ENCODE peak calls at places on chromosomes 2 and 18, in six cellular contexts. One of them, this sample, is unnamed.

GRCh38 chr2:95019572-95019971 is 5.9 kb upstream of the MAL start:
- DNase-seq in tibial nerve: no peak
- DNase-seq in adrenal gland: no peak
- DNase-seq in sigmoid colon: no peak
- DNase-seq in IMR-90: no peak
- DNase-seq in HCT116: no peak
- DNase-seq in this sample: no peak

GRCh38 chr2:174621323-174621722 is 23.7 kb upstream of the WIPF1 start:
- DNase-seq in tibial nerve: no peak
- DNase-seq in adrenal gland: no peak
- DNase-seq in sigmoid colon: no peak
- DNase-seq in IMR-90: no peak
- DNase-seq in HCT116: no peak
- DNase-seq in this sample: no peak

GRCh38 chr2:224927671-224928173 is 114.5 kb downstream of the DOCK10 start:
- DNase-seq in tibial nerve: no peak
- DNase-seq in adrenal gland: no peak
- DNase-seq in sigmoid colon: no peak
- DNase-seq in IMR-90: peak; percentile 89
- DNase-seq in HCT116: no peak
- DNase-seq in this sample: no peak

GRCh38 chr2:241018051-241018891 is 19.9 kb downstream of the SNED1 start:
- DNase-seq in tibial nerve: no peak
- DNase-seq in adrenal gland: peak; percentile 45
- DNase-seq in sigmoid colon: peak; percentile 56
- DNase-seq in IMR-90: peak; percentile 15
- DNase-seq in HCT116: no peak
- DNase-seq in this sample: peak; percentile 76

GRCh38 chr18:24627644-24628315 is 167.3 kb downstream of the HRH4 start:
- DNase-seq in tibial nerve: no peak
- DNase-seq in adrenal gland: no peak
- DNase-seq in sigmoid colon: no peak
- DNase-seq in IMR-90: peak; percentile 76
- DNase-seq in HCT116: no peak
- DNase-seq in this sample: no peak

GRCh38 chr18:8176554-8176953 is 432.7 kb upstream of the RAB12 start:
- DNase-seq in tibial nerve: no peak
- DNase-seq in adrenal gland: peak; percentile 63
- DNase-seq in sigmoid colon: no peak
- DNase-seq in IMR-90: no peak
- DNase-seq in HCT116: no peak
- DNase-seq in this sample: no peak

GRCh38 chr2:195382186-195382585 is 274.8 kb upstream of the SLC39A10 start:
- DNase-seq in tibial nerve: no peak
- DNase-seq in adrenal gland: no peak
- DNase-seq in sigmoid colon: no peak
- DNase-seq in IMR-90: no peak
- DNase-seq in HCT116: no peak
- DNase-seq in this sample: no peak

GRCh38 chr2:168686485-168687191 is 115.8 kb upstream of the NOSTRIN start:
- DNase-seq in tibial nerve: no peak
- DNase-seq in adrenal gland: no peak
- DNase-seq in sigmoid colon: no peak
- DNase-seq in IMR-90: peak; percentile 37
- DNase-seq in HCT116: no peak
- DNase-seq in this sample: no peak

GRCh38 chr2:145228506-145228905 is 708.6 kb upstream of the ZEB2 start:
- DNase-seq in tibial nerve: peak; percentile 30
- DNase-seq in adrenal gland: no peak
- DNase-seq in sigmoid colon: no peak
- DNase-seq in IMR-90: peak; percentile 41
- DNase-seq in HCT116: no peak
- DNase-seq in this sample: no peak

GRCh38 chr2:26580151-26580550 is 61.0 kb downstream of the CIB4 start:
- DNase-seq in tibial nerve: no peak
- DNase-seq in adrenal gland: no peak
- DNase-seq in sigmoid colon: peak; percentile 32
- DNase-seq in IMR-90: no peak
- DNase-seq in HCT116: no peak
- DNase-seq in this sample: peak; percentile 74

GRCh38 chr2:240502430-240503121 is 55.2 kb downstream of the ANKMY1 start:
- DNase-seq in tibial nerve: no peak
- DNase-seq in adrenal gland: no peak
- DNase-seq in sigmoid colon: no peak
- DNase-seq in IMR-90: no peak
- DNase-seq in HCT116: no peak
- DNase-seq in this sample: peak; percentile 10

GRCh38 chr2:219286436-219287115 is 7.4 kb downstream of the DNAJB2 start:
- DNase-seq in tibial nerve: no peak
- DNase-seq in adrenal gland: no peak
- DNase-seq in sigmoid colon: peak; percentile 61
- DNase-seq in IMR-90: no peak
- DNase-seq in HCT116: no peak
- DNase-seq in this sample: peak; percentile 87

GRCh38 chr2:8515390-8515761 is 166.5 kb upstream of the ID2 start:
- DNase-seq in tibial nerve: no peak
- DNase-seq in adrenal gland: peak; percentile 87
- DNase-seq in sigmoid colon: no peak
- DNase-seq in IMR-90: no peak
- DNase-seq in HCT116: no peak
- DNase-seq in this sample: no peak

GRCh38 chr2:100766806-100767205 is 53.1 kb upstream of the NPAS2 start:
- DNase-seq in tibial nerve: no peak
- DNase-seq in adrenal gland: no peak
- DNase-seq in sigmoid colon: no peak
- DNase-seq in IMR-90: no peak
- DNase-seq in HCT116: no peak
- DNase-seq in this sample: no peak

GRCh38 chr18:31429623-31430022 is 17.9 kb upstream of the DSG3 start:
- DNase-seq in tibial nerve: no peak
- DNase-seq in adrenal gland: no peak
- DNase-seq in sigmoid colon: no peak
- DNase-seq in IMR-90: no peak
- DNase-seq in HCT116: no peak
- DNase-seq in this sample: no peak

DNA sequence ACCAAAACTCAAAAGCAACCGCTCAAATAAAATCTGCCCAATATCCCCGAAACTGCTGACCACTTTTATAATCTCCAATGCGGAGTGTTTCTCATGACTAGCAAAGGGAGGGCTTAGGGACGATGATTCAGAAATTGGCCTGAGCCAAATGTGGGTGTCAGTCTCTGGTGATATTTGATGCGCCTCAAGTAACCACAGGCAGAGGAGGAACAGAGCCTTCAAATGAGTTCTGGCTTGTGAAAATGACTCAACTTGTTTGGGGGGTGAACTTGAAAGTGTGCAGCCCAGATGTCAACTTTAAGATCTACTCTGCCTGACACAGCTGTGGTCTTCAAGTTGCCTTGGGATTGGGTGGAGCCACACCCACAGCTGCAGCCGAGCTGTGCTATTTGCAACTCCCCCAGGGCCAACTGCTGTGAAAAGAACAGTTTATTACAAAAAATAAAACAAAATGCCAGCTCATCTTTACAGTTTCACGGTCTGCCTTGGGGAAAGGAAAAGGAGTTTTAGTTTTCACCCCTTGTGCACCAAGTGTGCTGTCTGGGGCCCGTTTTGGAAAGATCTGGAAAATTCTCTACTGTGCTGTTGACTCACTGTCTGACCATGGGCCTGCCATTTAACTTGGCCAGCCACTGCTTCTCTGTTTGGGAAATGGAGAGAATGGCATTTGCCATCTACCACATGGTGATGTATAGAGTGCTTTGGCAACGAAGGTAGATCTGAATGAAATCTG is 222.1 kb downstream of the MTX2 start:
- DNase-seq in tibial nerve: peak; percentile 68
- DNase-seq in adrenal gland: no peak
- DNase-seq in sigmoid colon: peak; percentile 84
- DNase-seq in IMR-90: peak; percentile 96
- DNase-seq in HCT116: no peak
- DNase-seq in this sample: peak; percentile 91
- H3K4me3 ChIP-seq in tibial nerve: no peak overlapping the region
- H3K4me3 ChIP-seq in adrenal gland: no peak overlapping the region
- H3K4me3 ChIP-seq in sigmoid colon: no peak overlapping the region
- H3K4me3 ChIP-seq in IMR-90: no peak overlapping the region
- H3K4me3 ChIP-seq in HCT116: no peak overlapping the region
- H3K4me3 ChIP-seq in this sample: no peak overlapping the region

DNA sequence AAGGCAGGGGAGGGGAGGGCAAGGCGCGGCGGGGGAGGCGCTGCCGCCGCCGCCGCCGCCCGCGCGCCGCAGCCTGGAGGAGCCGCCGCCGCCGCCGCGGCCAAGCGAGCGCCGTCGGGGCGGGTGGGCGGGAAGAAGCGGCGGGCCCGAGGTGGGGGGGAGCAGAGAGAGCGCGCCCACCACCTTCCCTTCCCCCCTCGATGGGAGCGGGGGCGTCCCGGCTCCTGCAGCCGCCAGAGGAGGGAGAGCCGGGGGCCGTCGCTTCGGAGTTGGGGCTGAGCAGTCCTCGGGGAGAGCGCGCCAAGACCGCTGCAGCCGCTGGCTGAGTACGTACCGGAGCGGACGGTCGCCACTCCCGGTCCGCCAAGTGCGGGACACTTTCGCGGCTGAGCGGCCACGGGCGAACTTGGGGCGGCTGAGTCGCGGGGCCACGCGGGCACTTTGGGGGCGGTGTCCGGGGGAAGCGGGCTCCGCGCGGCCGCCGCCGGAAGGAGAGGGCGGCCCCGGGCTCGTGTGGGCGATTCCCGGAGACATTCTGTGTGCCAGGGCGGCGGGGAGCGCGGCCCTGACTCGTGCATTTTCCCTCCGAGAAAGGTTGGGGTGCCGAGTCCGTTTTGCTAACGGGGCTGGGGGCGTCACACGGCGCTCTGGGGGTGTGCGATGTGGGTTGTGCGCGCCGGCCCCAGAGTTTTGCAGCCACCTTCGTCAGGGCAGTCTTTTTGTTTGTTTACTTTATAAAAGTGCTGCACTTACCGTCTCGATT is at the start of gene NAB1:
- DNase-seq in tibial nerve: peak; percentile 25
- DNase-seq in adrenal gland: peak; percentile 69
- DNase-seq in sigmoid colon: peak; percentile 82
- DNase-seq in IMR-90: peak; percentile 44
- DNase-seq in HCT116: no peak
- DNase-seq in this sample: peak; percentile 26
- TF ChIP-seq POLR2A in tibial nerve: no peak
- TF ChIP-seq POLR2A in adrenal gland: no peak
- TF ChIP-seq POLR2A in sigmoid colon: no peak
- TF ChIP-seq POLR2A in IMR-90: peak; percentile 54
- TF ChIP-seq POLR2A in HCT116: no peak
- TF ChIP-seq POLR2A in this sample: no peak

DNA sequence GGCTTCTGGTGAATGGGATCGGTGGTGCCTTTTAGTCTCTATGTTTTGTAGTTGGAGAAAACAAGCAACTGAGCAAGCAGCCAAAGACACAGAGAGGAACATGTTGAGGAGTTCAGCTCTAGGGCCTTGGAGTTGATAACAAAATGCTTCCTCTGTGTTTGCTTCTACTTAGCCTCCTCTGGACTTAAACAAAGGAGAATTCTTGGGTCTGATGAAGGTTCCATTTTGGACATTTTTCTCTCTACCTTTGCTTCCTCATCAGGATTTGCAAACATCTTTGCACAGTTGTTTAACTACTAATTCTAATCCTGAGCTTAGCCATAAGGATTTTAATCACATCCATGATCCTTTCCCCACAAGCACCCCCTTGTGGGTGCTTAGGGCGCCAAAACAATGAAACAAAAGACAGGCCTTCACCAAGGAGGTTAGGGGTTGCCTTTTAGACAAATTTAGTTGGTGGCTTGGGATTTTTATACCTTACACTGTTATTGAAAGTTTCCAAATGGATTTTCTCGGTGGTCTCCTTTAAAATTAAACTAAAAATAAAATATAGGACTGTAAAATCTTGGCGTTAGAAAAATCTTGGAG is 148.5 kb upstream of the SATB2 start:
- DNase-seq in tibial nerve: no peak
- DNase-seq in adrenal gland: no peak
- DNase-seq in sigmoid colon: no peak
- DNase-seq in IMR-90: no peak
- DNase-seq in HCT116: no peak
- DNase-seq in this sample: no peak
- TF ChIP-seq CTCF in tibial nerve: no peak
- TF ChIP-seq CTCF in adrenal gland: no peak
- TF ChIP-seq CTCF in sigmoid colon: no peak
- TF ChIP-seq CTCF in IMR-90: peak; percentile 12
- TF ChIP-seq CTCF in HCT116: peak; percentile 17
- TF ChIP-seq CTCF in this sample: no peak

DNA sequence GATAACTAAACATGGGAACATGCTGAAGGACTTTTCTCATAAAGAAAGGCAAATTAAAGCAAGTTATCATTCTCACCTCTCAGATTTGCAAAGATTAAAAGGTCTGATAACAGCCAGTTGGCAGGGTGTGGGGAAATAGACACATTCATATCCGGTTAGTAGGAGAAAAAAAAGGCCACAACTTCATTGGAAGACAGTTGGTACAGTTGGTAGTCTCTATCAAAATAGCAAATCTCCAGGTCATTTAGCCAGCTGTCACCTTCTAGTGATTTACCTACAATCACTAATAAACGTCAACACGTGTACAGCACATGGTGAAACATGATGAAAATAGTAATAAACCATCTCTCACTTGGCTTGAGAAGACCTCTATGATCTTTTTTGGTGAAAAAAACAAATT is 16.6 kb downstream of the INPP5D start:
- DNase-seq in tibial nerve: no peak
- DNase-seq in adrenal gland: no peak
- DNase-seq in sigmoid colon: no peak
- DNase-seq in IMR-90: no peak
- DNase-seq in HCT116: no peak
- DNase-seq in this sample: no peak
- H3K4me3 ChIP-seq in tibial nerve: no peak overlapping the region
- H3K4me3 ChIP-seq in adrenal gland: no peak overlapping the region
- H3K4me3 ChIP-seq in sigmoid colon: no peak overlapping the region
- H3K4me3 ChIP-seq in IMR-90: no peak overlapping the region
- H3K4me3 ChIP-seq in HCT116: no peak overlapping the region
- H3K4me3 ChIP-seq in this sample: no peak overlapping the region

This sample was measured in lower leg skin.